ENCODE peak calls at places on chromosomes 7 and 10, in seven cellular contexts. One of them, this sample, is unnamed.

GRCh38 chr10:27804136-27804535 is 58.5 kb upstream of the MKX start:
- DNase-seq in GM23338: no peak
- DNase-seq in neural progenitor cell: no peak
- DNase-seq in SK-N-SH: no peak
- DNase-seq in PC-3: no peak
- DNase-seq in IMR-90: no peak
- DNase-seq in hepatocyte: no peak
- DNase-seq in this sample: no peak

GRCh38 chr7:83468251-83468739 is 180.6 kb downstream of the SEMA3E start:
- DNase-seq in GM23338: peak
- DNase-seq in neural progenitor cell: peak
- DNase-seq in SK-N-SH: peak
- DNase-seq in PC-3: peak
- DNase-seq in IMR-90: peak
- DNase-seq in hepatocyte: peak
- DNase-seq in this sample: no peak

GRCh38 chr10:5416981-5417380 is 4.6 kb downstream of the NET1 start:
- DNase-seq in GM23338: peak
- DNase-seq in neural progenitor cell: peak
- DNase-seq in SK-N-SH: no peak
- DNase-seq in PC-3: no peak
- DNase-seq in IMR-90: no peak
- DNase-seq in hepatocyte: no peak
- DNase-seq in this sample: no peak

GRCh38 chr7:5776894-5777645 is 4.4 kb downstream of the RNF216 start:
- DNase-seq in GM23338: no peak
- DNase-seq in neural progenitor cell: no peak
- DNase-seq in SK-N-SH: no peak
- DNase-seq in PC-3: no peak
- DNase-seq in IMR-90: no peak
- DNase-seq in hepatocyte: no peak
- DNase-seq in this sample: no peak

GRCh38 chr7:85529197-85529596 is 342.3 kb upstream of the SEMA3D start:
- DNase-seq in GM23338: peak
- DNase-seq in neural progenitor cell: no peak
- DNase-seq in SK-N-SH: no peak
- DNase-seq in PC-3: no peak
- DNase-seq in IMR-90: peak
- DNase-seq in hepatocyte: peak
- DNase-seq in this sample: no peak

GRCh38 chr10:115157357-115157756 is 64.2 kb downstream of the ATRNL1 start:
- DNase-seq in GM23338: peak
- DNase-seq in neural progenitor cell: no peak
- DNase-seq in SK-N-SH: no peak
- DNase-seq in PC-3: no peak
- DNase-seq in IMR-90: no peak
- DNase-seq in hepatocyte: no peak
- DNase-seq in this sample: no peak

GRCh38 chr7:47314728-47315601 is 266.9 kb downstream of the TNS3 start:
- DNase-seq in GM23338: no peak
- DNase-seq in neural progenitor cell: no peak
- DNase-seq in SK-N-SH: no peak
- DNase-seq in PC-3: no peak
- DNase-seq in IMR-90: peak
- DNase-seq in hepatocyte: no peak
- DNase-seq in this sample: no peak

GRCh38 chr7:113805976-113806375 is 112.8 kb downstream of the PPP1R3A start:
- DNase-seq in GM23338: no peak
- DNase-seq in neural progenitor cell: no peak
- DNase-seq in SK-N-SH: no peak
- DNase-seq in PC-3: no peak
- DNase-seq in IMR-90: peak
- DNase-seq in hepatocyte: no peak
- DNase-seq in this sample: no peak

GRCh38 chr7:6212008-6212407 is 60.4 kb downstream of the CYTH3 start:
- DNase-seq in GM23338: no peak
- DNase-seq in neural progenitor cell: no peak
- DNase-seq in SK-N-SH: no peak
- DNase-seq in PC-3: no peak
- DNase-seq in IMR-90: no peak
- DNase-seq in hepatocyte: no peak
- DNase-seq in this sample: no peak

GRCh38 chr10:131802156-131802915 is 98.5 kb upstream of the PPP2R2D start:
- DNase-seq in GM23338: no peak
- DNase-seq in neural progenitor cell: no peak
- DNase-seq in SK-N-SH: no peak
- DNase-seq in PC-3: no peak
- DNase-seq in IMR-90: no peak
- DNase-seq in hepatocyte: no peak
- DNase-seq in this sample: no peak

GRCh38 chr7:945556-946255 is 8.8 kb downstream of the ADAP1 start:
- DNase-seq in GM23338: peak
- DNase-seq in neural progenitor cell: no peak
- DNase-seq in SK-N-SH: no peak
- DNase-seq in PC-3: peak
- DNase-seq in IMR-90: no peak
- DNase-seq in hepatocyte: peak
- DNase-seq in this sample: no peak

GRCh38 chr7:100130608-100131453 is 4.1 kb downstream of the MBLAC1 start:
- DNase-seq in GM23338: peak
- DNase-seq in neural progenitor cell: peak
- DNase-seq in SK-N-SH: peak
- DNase-seq in PC-3: peak
- DNase-seq in IMR-90: peak
- DNase-seq in hepatocyte: peak
- DNase-seq in this sample: peak

GRCh38 chr10:93993782-93994668 is at the start of gene PLCE1:
- DNase-seq in GM23338: peak
- DNase-seq in neural progenitor cell: peak
- DNase-seq in SK-N-SH: peak
- DNase-seq in PC-3: peak
- DNase-seq in IMR-90: peak
- DNase-seq in hepatocyte: peak
- DNase-seq in this sample: no peak

GRCh38 chr10:60872451-60872850 is 71.5 kb downstream of the RHOBTB1 start:
- DNase-seq in GM23338: no peak
- DNase-seq in neural progenitor cell: no peak
- DNase-seq in SK-N-SH: no peak
- DNase-seq in PC-3: no peak
- DNase-seq in IMR-90: no peak
- DNase-seq in hepatocyte: no peak
- DNase-seq in this sample: no peak

GRCh38 chr7:132328760-132329159 is 247.5 kb downstream of the PLXNA4 start:
- DNase-seq in GM23338: no peak
- DNase-seq in neural progenitor cell: no peak
- DNase-seq in SK-N-SH: no peak
- DNase-seq in PC-3: no peak
- DNase-seq in IMR-90: no peak
- DNase-seq in hepatocyte: no peak
- DNase-seq in this sample: peak

GRCh38 chr10:25177754-25178135 is 2.9 kb downstream of the GPR158 start:
- DNase-seq in GM23338: no peak
- DNase-seq in neural progenitor cell: no peak
- DNase-seq in SK-N-SH: no peak
- DNase-seq in PC-3: no peak
- DNase-seq in IMR-90: no peak
- DNase-seq in hepatocyte: no peak
- DNase-seq in this sample: no peak

GRCh38 chr10:454860-455259 is 234.6 kb downstream of the DIP2C start:
- DNase-seq in GM23338: no peak
- DNase-seq in neural progenitor cell: no peak
- DNase-seq in SK-N-SH: no peak
- DNase-seq in PC-3: peak
- DNase-seq in IMR-90: peak
- DNase-seq in hepatocyte: peak
- DNase-seq in this sample: no peak

GRCh38 chr10:22606164-22606614 is 108.2 kb downstream of the PIP4K2A start:
- DNase-seq in GM23338: no peak
- DNase-seq in neural progenitor cell: no peak
- DNase-seq in SK-N-SH: no peak
- DNase-seq in PC-3: peak
- DNase-seq in IMR-90: peak
- DNase-seq in hepatocyte: no peak
- DNase-seq in this sample: no peak

GRCh38 chr7:2068693-2069471 is 163.9 kb downstream of the MAD1L1 start:
- DNase-seq in GM23338: no peak
- DNase-seq in neural progenitor cell: no peak
- DNase-seq in SK-N-SH: peak
- DNase-seq in PC-3: no peak
- DNase-seq in IMR-90: no peak
- DNase-seq in hepatocyte: no peak
- DNase-seq in this sample: no peak

GRCh38 chr10:94183666-94184264 is 179.0 kb downstream of the NOC3L start:
- DNase-seq in GM23338: no peak
- DNase-seq in neural progenitor cell: no peak
- DNase-seq in SK-N-SH: no peak
- DNase-seq in PC-3: peak
- DNase-seq in IMR-90: peak
- DNase-seq in hepatocyte: no peak
- DNase-seq in this sample: no peak

GRCh38 chr7:150378115-150378852 is 846 bp upstream of the ZNF775 start:
- DNase-seq in GM23338: peak
- DNase-seq in neural progenitor cell: peak
- DNase-seq in SK-N-SH: peak
- DNase-seq in PC-3: peak
- DNase-seq in IMR-90: peak
- DNase-seq in hepatocyte: peak
- DNase-seq in this sample: peak

GRCh38 chr7:102287465-102288146 is 938 bp downstream of the SH2B2 start:
- DNase-seq in GM23338: peak
- DNase-seq in neural progenitor cell: peak
- DNase-seq in SK-N-SH: peak
- DNase-seq in PC-3: peak
- DNase-seq in IMR-90: no peak
- DNase-seq in hepatocyte: no peak
- DNase-seq in this sample: peak

GRCh38 chr10:68795886-68796532 is 31.3 kb upstream of the STOX1 start:
- DNase-seq in GM23338: no peak
- DNase-seq in neural progenitor cell: no peak
- DNase-seq in SK-N-SH: no peak
- DNase-seq in PC-3: no peak
- DNase-seq in IMR-90: no peak
- DNase-seq in hepatocyte: no peak
- DNase-seq in this sample: no peak

GRCh38 chr10:63491558-63492316 is 26.0 kb upstream of the JMJD1C start:
- DNase-seq in GM23338: peak
- DNase-seq in neural progenitor cell: no peak
- DNase-seq in SK-N-SH: no peak
- DNase-seq in PC-3: peak
- DNase-seq in IMR-90: peak
- DNase-seq in hepatocyte: peak
- DNase-seq in this sample: no peak
- H3K4me2 ChIP-seq in GM23338: no peak
- H3K4me2 ChIP-seq in neural progenitor cell: no peak
- H3K4me2 ChIP-seq in SK-N-SH: no peak
- H3K4me2 ChIP-seq in PC-3: peak
- H3K4me2 ChIP-seq in IMR-90: peak
- H3K4me2 ChIP-seq in hepatocyte: peak
- H3K4me2 ChIP-seq in this sample: no peak

DNA sequence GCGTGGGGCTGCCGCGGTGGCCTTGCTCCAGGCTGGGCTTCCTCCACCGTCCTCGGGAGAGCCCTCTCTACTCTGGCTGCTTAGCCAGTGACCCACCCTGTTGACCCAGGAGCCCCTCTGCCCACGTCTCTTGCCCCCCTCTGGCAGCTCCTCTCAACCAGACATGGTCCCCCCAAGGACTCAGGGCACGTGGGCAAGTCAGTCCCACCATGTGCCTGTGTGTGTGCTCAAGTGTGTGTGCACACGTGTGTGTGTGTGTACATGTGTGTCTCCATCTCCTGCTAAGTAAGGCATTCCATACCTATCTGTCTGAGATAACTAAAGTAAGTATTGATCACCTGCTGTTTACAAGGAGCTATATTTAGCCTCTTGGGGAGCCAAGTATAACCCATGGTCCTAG is 101.0 kb downstream of the C10orf105 start:
- DNase-seq in GM23338: no peak
- DNase-seq in neural progenitor cell: no peak
- DNase-seq in SK-N-SH: no peak
- DNase-seq in PC-3: no peak
- DNase-seq in IMR-90: no peak
- DNase-seq in hepatocyte: no peak
- DNase-seq in this sample: no peak
- H3K4me2 ChIP-seq in GM23338: no peak
- H3K4me2 ChIP-seq in neural progenitor cell: no peak
- H3K4me2 ChIP-seq in SK-N-SH: no peak
- H3K4me2 ChIP-seq in PC-3: no peak
- H3K4me2 ChIP-seq in IMR-90: no peak
- H3K4me2 ChIP-seq in hepatocyte: no peak
- H3K4me2 ChIP-seq in this sample: no peak

DNA sequence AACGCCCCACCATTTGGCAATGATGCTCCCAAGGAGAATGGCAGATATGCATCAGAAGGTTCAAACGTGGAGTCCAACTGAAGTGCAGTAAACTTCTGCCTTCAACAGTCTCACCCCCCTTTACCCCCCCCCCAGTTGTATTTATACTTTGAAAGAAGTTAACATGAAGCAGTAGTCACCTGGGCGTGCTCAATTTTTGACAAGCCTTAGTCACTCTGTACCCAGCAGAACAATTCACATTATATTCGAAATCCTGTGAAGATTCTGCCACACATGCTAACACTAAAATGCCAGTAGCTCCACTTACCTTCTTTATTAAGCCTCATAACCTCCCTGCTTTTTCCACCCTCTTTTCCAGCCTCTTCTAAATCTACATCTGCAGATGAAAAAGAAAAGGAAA is 894 bp downstream of the ATXN7L1 start:
- DNase-seq in GM23338: no peak
- DNase-seq in neural progenitor cell: no peak
- DNase-seq in SK-N-SH: no peak
- DNase-seq in PC-3: peak
- DNase-seq in IMR-90: no peak
- DNase-seq in hepatocyte: no peak
- DNase-seq in this sample: no peak
- H3K4me2 ChIP-seq in GM23338: peak
- H3K4me2 ChIP-seq in neural progenitor cell: peak
- H3K4me2 ChIP-seq in SK-N-SH: peak
- H3K4me2 ChIP-seq in PC-3: peak
- H3K4me2 ChIP-seq in IMR-90: peak
- H3K4me2 ChIP-seq in hepatocyte: peak
- H3K4me2 ChIP-seq in this sample: no peak

DNA sequence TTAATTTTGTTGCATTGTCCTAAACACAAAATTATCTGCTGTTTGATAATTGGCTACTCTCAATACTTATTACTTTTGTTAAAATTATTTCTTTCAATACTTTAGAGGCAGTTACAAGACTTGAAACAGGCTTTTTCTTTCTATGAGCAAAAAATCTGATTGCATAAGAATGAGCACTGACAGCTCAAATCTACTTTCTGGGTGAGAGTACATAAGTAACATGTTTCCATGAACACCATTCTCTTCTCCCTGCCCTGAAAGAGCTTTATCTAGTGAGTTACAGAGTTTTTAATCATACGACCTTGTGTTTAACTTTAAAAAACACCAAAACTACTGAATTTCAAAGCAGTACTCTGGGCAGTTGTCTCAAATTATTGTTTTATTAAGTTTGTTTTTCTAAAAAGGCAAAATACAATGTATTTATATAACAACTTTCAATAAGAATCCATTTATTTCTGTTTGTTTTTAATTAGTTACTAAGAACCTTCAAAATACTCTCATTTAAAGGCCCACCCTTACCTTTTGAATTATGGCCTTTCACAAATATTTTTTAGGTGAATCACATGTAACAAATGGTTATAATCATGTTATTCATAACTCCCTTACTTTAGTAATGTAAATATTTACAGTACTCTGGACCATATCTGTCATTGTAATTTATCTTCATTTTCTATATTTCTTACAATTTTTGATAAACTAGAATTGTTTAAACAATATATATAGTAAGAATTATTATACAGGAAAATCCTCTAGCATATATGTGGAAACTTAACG is 23.0 kb upstream of the TFAM start:
- DNase-seq in GM23338: no peak
- DNase-seq in neural progenitor cell: no peak
- DNase-seq in SK-N-SH: no peak
- DNase-seq in PC-3: peak
- DNase-seq in IMR-90: peak
- DNase-seq in hepatocyte: no peak
- DNase-seq in this sample: no peak
- H3K4me2 ChIP-seq in GM23338: no peak
- H3K4me2 ChIP-seq in neural progenitor cell: no peak
- H3K4me2 ChIP-seq in SK-N-SH: no peak
- H3K4me2 ChIP-seq in PC-3: peak
- H3K4me2 ChIP-seq in IMR-90: no peak
- H3K4me2 ChIP-seq in hepatocyte: no peak
- H3K4me2 ChIP-seq in this sample: no peak

This sample was measured in Karpas-422.